ENCODE peak calls at places on chromosomes 6 and 20, in four cellular contexts. E is HCT116; N is glutamatergic neuron; J is stimulated activated CD4-positive, alpha-beta T cell treated with anti-CD3 and anti-CD28 coated beads, Interleukin-2, amount 100 ng/mL, for 48 hours. W is an unnamed sample.

GRCh38 chr6:84220809-84221409 is 6.5 kb downstream of the CEP162 start:
- DNase-seq in J (no peak), N (no peak), E (peak), W (no peak)

GRCh38 chr6:149815788-149816187 is 48.4 kb downstream of the LRP11 start:
- DNase-seq in E (no peak), N (no peak), J (no peak), W (no peak)

GRCh38 chr20:53021934-53022333 is 49.8 kb downstream of the TSHZ2 start:
- DNase-seq in N (no peak), J (no peak), E (no peak), W (no peak)

GRCh38 chr6:149128489-149129145 is 188.9 kb upstream of the TAB2 start:
- DNase-seq in N (no peak), J (no peak), E (no peak), W (no peak)

GRCh38 chr20:50283922-50284810 is 93.5 kb downstream of the CEBPB start:
- DNase-seq in J (peak), N (no peak), E (peak), W (no peak)

GRCh38 chr20:38883981-38884733 is 42.1 kb upstream of the FAM83D start:
- DNase-seq in N (no peak), E (no peak), J (no peak), W (no peak)

GRCh38 chr6:21748343-21749063 is 155.0 kb downstream of the SOX4 start:
- DNase-seq in N (peak), E (no peak), J (no peak), W (no peak)

GRCh38 chr6:140909156-140909555 is 1223.6 kb upstream of the GJE1 start:
- DNase-seq in J (no peak), E (no peak), N (no peak), W (no peak)

W was measured in Panc1.